ENCODE peak calls at places on chromosomes 7 and 10, in eight cellular contexts. One of them, this sample, is unnamed.

GRCh38 chr10:128606041-128606440 is 479.8 kb upstream of the MKI67 start:
- DNase-seq in GM19239: no peak
- DNase-seq in ACHN: no peak
- DNase-seq in renal cortical epithelial cell: no peak
- DNase-seq in AG09319: no peak
- DNase-seq in CD4-positive, alpha-beta T cell: no peak
- DNase-seq in memory B cell: no peak
- DNase-seq in tibial nerve: no peak
- DNase-seq in this sample: no peak

GRCh38 chr7:139099181-139099947 is 10.2 kb downstream of the ZC3HAV1 start:
- DNase-seq in GM19239: no peak
- DNase-seq in ACHN: no peak
- DNase-seq in renal cortical epithelial cell: peak
- DNase-seq in AG09319: no peak
- DNase-seq in CD4-positive, alpha-beta T cell: no peak
- DNase-seq in memory B cell: no peak
- DNase-seq in tibial nerve: no peak
- DNase-seq in this sample: no peak

GRCh38 chr7:1853619-1854520 is 183.8 kb downstream of the ELFN1 start:
- DNase-seq in GM19239: no peak
- DNase-seq in ACHN: no peak
- DNase-seq in renal cortical epithelial cell: no peak
- DNase-seq in AG09319: no peak
- DNase-seq in CD4-positive, alpha-beta T cell: no peak
- DNase-seq in memory B cell: no peak
- DNase-seq in tibial nerve: no peak
- DNase-seq in this sample: no peak

GRCh38 chr7:137880432-137880831 is 33.7 kb upstream of the DGKI start:
- DNase-seq in GM19239: no peak
- DNase-seq in ACHN: no peak
- DNase-seq in renal cortical epithelial cell: peak
- DNase-seq in AG09319: peak
- DNase-seq in CD4-positive, alpha-beta T cell: no peak
- DNase-seq in memory B cell: no peak
- DNase-seq in tibial nerve: no peak
- DNase-seq in this sample: no peak

GRCh38 chr7:71491331-71491730 is 359.4 kb downstream of the GALNT17 start:
- DNase-seq in GM19239: no peak
- DNase-seq in ACHN: no peak
- DNase-seq in renal cortical epithelial cell: no peak
- DNase-seq in AG09319: no peak
- DNase-seq in CD4-positive, alpha-beta T cell: no peak
- DNase-seq in memory B cell: no peak
- DNase-seq in tibial nerve: no peak
- DNase-seq in this sample: no peak

GRCh38 chr10:29858352-29859267 is 200.8 kb downstream of the JCAD start:
- DNase-seq in GM19239: no peak
- DNase-seq in ACHN: peak
- DNase-seq in renal cortical epithelial cell: peak
- DNase-seq in AG09319: peak
- DNase-seq in CD4-positive, alpha-beta T cell: no peak
- DNase-seq in memory B cell: no peak
- DNase-seq in tibial nerve: no peak
- DNase-seq in this sample: no peak

GRCh38 chr10:112950714-112951348 is 784 bp downstream of the TCF7L2 start:
- DNase-seq in GM19239: no peak
- DNase-seq in ACHN: peak
- DNase-seq in renal cortical epithelial cell: no peak
- DNase-seq in AG09319: no peak
- DNase-seq in CD4-positive, alpha-beta T cell: peak
- DNase-seq in memory B cell: peak
- DNase-seq in tibial nerve: no peak
- DNase-seq in this sample: no peak

GRCh38 chr10:52864459-52865106 is 92.0 kb upstream of the MBL2 start:
- DNase-seq in GM19239: no peak
- DNase-seq in ACHN: peak
- DNase-seq in renal cortical epithelial cell: peak
- DNase-seq in AG09319: no peak
- DNase-seq in CD4-positive, alpha-beta T cell: no peak
- DNase-seq in memory B cell: no peak
- DNase-seq in tibial nerve: peak
- DNase-seq in this sample: no peak

GRCh38 chr10:339038-339391 is 203.8 kb downstream of the ZMYND11 start:
- DNase-seq in GM19239: no peak
- DNase-seq in ACHN: peak
- DNase-seq in renal cortical epithelial cell: peak
- DNase-seq in AG09319: no peak
- DNase-seq in CD4-positive, alpha-beta T cell: no peak
- DNase-seq in memory B cell: no peak
- DNase-seq in tibial nerve: no peak
- DNase-seq in this sample: no peak

GRCh38 chr10:122263971-122264370 is 7.1 kb upstream of the BTBD16 start:
- DNase-seq in GM19239: no peak
- DNase-seq in ACHN: peak
- DNase-seq in renal cortical epithelial cell: peak
- DNase-seq in AG09319: peak
- DNase-seq in CD4-positive, alpha-beta T cell: no peak
- DNase-seq in memory B cell: no peak
- DNase-seq in tibial nerve: no peak
- DNase-seq in this sample: no peak

GRCh38 chr7:25720427-25720826 is 431.6 kb upstream of the NFE2L3 start:
- DNase-seq in GM19239: no peak
- DNase-seq in ACHN: peak
- DNase-seq in renal cortical epithelial cell: no peak
- DNase-seq in AG09319: no peak
- DNase-seq in CD4-positive, alpha-beta T cell: no peak
- DNase-seq in memory B cell: no peak
- DNase-seq in tibial nerve: no peak
- DNase-seq in this sample: no peak

GRCh38 chr7:121440857-121441503 is 44.9 kb upstream of the FAM3C start:
- DNase-seq in GM19239: no peak
- DNase-seq in ACHN: no peak
- DNase-seq in renal cortical epithelial cell: no peak
- DNase-seq in AG09319: no peak
- DNase-seq in CD4-positive, alpha-beta T cell: no peak
- DNase-seq in memory B cell: no peak
- DNase-seq in tibial nerve: no peak
- DNase-seq in this sample: no peak

GRCh38 chr10:92799591-92799990 is 48.7 kb upstream of the EXOC6 start:
- DNase-seq in GM19239: no peak
- DNase-seq in ACHN: no peak
- DNase-seq in renal cortical epithelial cell: peak
- DNase-seq in AG09319: no peak
- DNase-seq in CD4-positive, alpha-beta T cell: no peak
- DNase-seq in memory B cell: no peak
- DNase-seq in tibial nerve: no peak
- DNase-seq in this sample: no peak

GRCh38 chr7:152133804-152134203 is 108.3 kb downstream of the GALNT11 start:
- DNase-seq in GM19239: no peak
- DNase-seq in ACHN: no peak
- DNase-seq in renal cortical epithelial cell: no peak
- DNase-seq in AG09319: no peak
- DNase-seq in CD4-positive, alpha-beta T cell: no peak
- DNase-seq in memory B cell: no peak
- DNase-seq in tibial nerve: no peak
- DNase-seq in this sample: no peak

GRCh38 chr7:40979296-40979695 is 723.6 kb downstream of the INHBA start:
- DNase-seq in GM19239: no peak
- DNase-seq in ACHN: no peak
- DNase-seq in renal cortical epithelial cell: no peak
- DNase-seq in AG09319: no peak
- DNase-seq in CD4-positive, alpha-beta T cell: no peak
- DNase-seq in memory B cell: no peak
- DNase-seq in tibial nerve: no peak
- DNase-seq in this sample: no peak

GRCh38 chr7:20737840-20738448 is 48.7 kb downstream of the SP8 start:
- DNase-seq in GM19239: no peak
- DNase-seq in ACHN: no peak
- DNase-seq in renal cortical epithelial cell: no peak
- DNase-seq in AG09319: no peak
- DNase-seq in CD4-positive, alpha-beta T cell: no peak
- DNase-seq in memory B cell: no peak
- DNase-seq in tibial nerve: no peak
- DNase-seq in this sample: no peak